ENCODE peak calls at places on chromosome 7, in eight cellular contexts. K is SK-N-SH, G is GM23338, B is breast epithelium, S is transverse colon, X is HepG2, W is HCT116, N is HL-60. Z is an unnamed sample.
A peak's percentile ranks its signal among the peaks of the same experiment; 100 is the strongest.

GRCh38 chr7:94547128-94547527 is 37.5 kb downstream of the CASD1 start:
- DNase-seq in K (no peak), G (no peak), B (no peak), S (no peak), X (no peak), W (no peak), N (no peak), Z (no peak)

GRCh38 chr7:12942599-12942998 is 255.2 kb downstream of the ARL4A start:
- DNase-seq in K (no peak), G (no peak), B (no peak), S (no peak), X (peak; percentile 92), W (no peak), N (no peak), Z (no peak)

GRCh38 chr7:130650616-130651015 is 17.9 kb downstream of the COPG2 start:
- DNase-seq in K (no peak), G (no peak), B (no peak), S (no peak), X (no peak), W (no peak), N (no peak), Z (no peak)

GRCh38 chr7:4769753-4770152 is 5.7 kb upstream of the AP5Z1 start:
- DNase-seq in K (no peak), G (no peak), B (no peak), S (no peak), X (no peak), W (no peak), N (no peak), Z (no peak)

GRCh38 chr7:78326189-78326588 is 527.6 kb downstream of the PHTF2 start:
- DNase-seq in K (no peak), G (no peak), B (no peak), S (no peak), X (no peak), W (no peak), N (no peak), Z (no peak)

GRCh38 chr7:82481499-82482097 is 38.0 kb upstream of the CACNA2D1 start:
- DNase-seq in K (peak; percentile 50), G (peak; percentile 58), B (no peak), S (no peak), X (peak; percentile 2), W (peak; percentile 12), N (no peak), Z (peak; percentile 28)

GRCh38 chr7:151088856-151089699 is 2.8 kb downstream of the AGAP3 start:
- DNase-seq in K (no peak), G (peak; percentile 61), B (peak; percentile 74), S (peak; percentile 62), X (peak; percentile 73), W (no peak), N (peak; percentile 71), Z (no peak)

GRCh38 chr7:38704751-38705150 is 73.6 kb upstream of the AMPH start:
- DNase-seq in K (no peak), G (no peak), B (no peak), S (no peak), X (no peak), W (no peak), N (no peak), Z (no peak)

GRCh38 chr7:25385731-25386136 is 157.4 kb upstream of the NPVF start:
- DNase-seq in K (no peak), G (no peak), B (no peak), S (no peak), X (no peak), W (no peak), N (no peak), Z (no peak)

GRCh38 chr7:25382869-25383268 is 154.6 kb upstream of the NPVF start:
- DNase-seq in K (no peak), G (no peak), B (peak; percentile 44), S (no peak), X (no peak), W (no peak), N (no peak), Z (no peak)

GRCh38 chr7:25386311-25386744 is 158.0 kb upstream of the NPVF start:
- DNase-seq in K (no peak), G (no peak), B (peak; percentile 31), S (no peak), X (no peak), W (no peak), N (no peak), Z (no peak)

GRCh38 chr7:25383402-25383801 is 155.1 kb upstream of the NPVF start:
- DNase-seq in K (no peak), G (no peak), B (no peak), S (no peak), X (no peak), W (no peak), N (no peak), Z (no peak)

DNA sequence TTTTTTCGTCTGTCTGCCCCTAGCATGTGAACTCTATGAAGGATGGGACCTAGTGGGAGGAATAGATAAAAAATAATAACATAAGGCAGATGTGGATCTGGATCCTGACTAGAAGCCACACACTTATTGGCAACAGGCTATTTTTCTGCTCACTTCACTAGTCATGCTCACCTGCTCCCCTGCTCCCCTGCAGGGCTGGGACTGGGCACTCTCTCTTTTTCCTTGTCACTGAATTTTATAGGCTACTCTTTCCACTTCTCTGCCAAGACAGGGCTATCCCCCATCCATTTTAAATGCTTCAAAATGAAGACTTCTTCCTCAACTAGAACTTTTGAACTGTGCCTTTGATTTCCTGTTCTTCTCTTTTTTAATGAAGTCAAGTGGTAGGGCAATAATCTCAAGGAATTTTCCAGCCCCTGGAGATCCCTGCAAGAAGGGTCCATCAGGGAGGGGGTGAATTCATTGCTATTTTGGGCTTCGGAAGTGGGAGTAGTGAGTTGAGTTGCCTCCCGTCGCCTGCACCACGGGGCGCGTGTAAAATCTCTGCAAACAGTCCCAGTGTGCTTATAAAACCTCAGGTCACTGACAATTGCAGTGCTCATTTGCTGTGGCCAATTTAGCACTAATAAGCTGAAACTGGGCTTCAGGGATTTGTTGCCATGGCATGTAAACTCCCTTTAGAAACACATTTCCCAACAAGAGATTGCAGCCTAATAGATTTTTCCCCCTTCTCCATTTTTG is 156.7 kb upstream of the NPVF start:
- DNase-seq in K (no peak), G (no peak), B (no peak), S (no peak), X (no peak), W (no peak), N (no peak), Z (no peak)
- TF ChIP-seq POLR2AphosphoS5 in K (no peak), G (no peak), B (no peak), S (no peak), X (no peak), W (no peak), N (no peak), Z (no peak)

GRCh38 chr7:133829336-133829897 is 297.7 kb upstream of the LRGUK start:
- DNase-seq in K (no peak), G (no peak), B (no peak), S (no peak), X (no peak), W (no peak), N (no peak), Z (no peak)

GRCh38 chr7:133830081-133830480 is 297.1 kb upstream of the LRGUK start:
- DNase-seq in K (no peak), G (no peak), B (no peak), S (no peak), X (no peak), W (no peak), N (no peak), Z (no peak)

GRCh38 chr7:133828906-133829305 is 298.2 kb upstream of the LRGUK start:
- DNase-seq in K (no peak), G (no peak), B (no peak), S (no peak), X (no peak), W (no peak), N (no peak), Z (no peak)

GRCh38 chr7:133824123-133824522 is 303.0 kb upstream of the LRGUK start:
- DNase-seq in K (no peak), G (no peak), B (no peak), S (no peak), X (no peak), W (no peak), N (no peak), Z (no peak)

DNA sequence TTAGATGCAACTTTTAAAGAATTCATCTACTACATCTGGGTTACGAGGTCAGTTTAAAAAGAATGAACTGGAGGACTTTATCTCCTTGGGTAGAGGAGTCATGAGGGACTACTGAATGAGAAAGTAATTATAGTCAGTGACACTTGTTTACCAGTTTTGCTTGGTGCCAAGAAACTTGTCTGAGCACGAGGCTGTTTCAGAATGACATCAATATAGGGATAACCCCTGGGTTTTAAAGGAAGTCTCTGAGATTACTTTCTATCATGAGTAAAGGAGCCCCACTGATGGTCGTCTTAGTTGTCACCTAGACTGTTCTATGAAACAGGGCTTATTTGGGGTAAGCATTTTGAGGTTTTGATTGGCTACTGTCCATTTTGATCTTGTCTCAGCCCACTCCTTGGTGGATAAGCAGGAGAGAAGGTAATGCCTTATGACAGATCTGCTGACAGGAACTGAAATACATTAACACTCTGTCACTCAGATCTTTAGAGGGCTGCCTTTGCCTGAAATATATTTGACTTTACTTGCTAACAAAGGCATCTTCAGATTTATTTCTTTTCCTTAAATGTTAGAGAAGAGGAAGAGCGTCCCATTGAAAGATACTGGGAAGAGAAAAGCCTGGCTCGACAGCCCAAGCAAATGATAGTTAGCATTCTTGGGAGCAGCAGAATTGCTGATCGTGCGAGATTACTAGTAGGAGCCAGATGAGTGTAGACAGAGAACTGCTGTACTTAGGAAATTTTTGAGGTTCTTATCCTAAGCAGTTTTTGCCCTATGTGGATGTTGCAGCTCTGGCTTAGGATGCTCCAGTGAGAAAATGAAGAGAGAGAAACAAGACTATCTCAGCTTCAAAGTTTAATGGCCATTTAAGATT is 299.2 kb upstream of the LRGUK start:
- DNase-seq in K (no peak), G (no peak), B (no peak), S (no peak), X (no peak), W (no peak), N (no peak), Z (no peak)
- TF ChIP-seq POLR2AphosphoS5 in K (no peak), G (no peak), B (no peak), S (no peak), X (no peak), W (no peak), N (no peak), Z (no peak)

DNA sequence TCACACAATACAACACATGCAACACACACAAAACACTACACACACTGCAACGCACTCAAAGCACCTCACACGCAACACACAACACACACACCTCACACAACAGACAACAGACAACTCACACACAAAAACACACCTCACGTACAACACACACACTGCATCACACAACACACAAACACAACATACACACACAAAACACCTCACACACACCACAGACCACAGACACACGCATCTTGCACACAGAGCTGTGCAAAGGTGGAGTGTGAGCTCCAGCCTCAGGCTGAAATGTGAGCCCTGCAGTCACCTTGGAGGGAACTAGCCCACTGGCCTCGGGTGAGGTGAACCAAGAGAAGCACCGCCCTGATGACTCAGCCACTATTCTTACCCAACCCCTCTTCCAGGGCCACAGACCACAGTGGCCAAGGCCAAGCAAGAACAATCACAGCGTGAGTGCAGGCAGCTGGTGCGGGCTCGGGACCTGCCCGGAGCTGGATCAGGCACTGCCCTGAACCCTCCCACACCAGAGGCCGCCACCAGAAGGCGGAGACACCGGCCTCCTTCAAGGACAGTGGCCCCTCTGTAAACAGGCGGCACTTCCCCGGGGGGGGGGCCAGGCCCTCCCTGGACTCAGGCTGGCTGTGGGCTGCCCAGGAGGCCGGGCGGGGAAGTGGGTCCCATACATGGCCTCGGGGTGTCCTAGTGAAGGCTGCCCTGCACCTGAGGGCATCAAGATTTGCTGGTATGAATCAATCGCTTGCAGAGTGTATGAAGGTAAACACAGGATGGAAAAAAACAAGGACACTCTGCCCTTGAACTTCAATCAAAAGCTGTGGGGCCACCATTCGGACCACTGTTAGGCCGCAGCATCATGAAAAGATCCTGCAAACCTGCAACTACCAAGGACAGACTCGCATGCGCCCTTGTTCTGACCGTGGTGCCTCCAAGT is 106.7 kb downstream of the TNS3 start:
- DNase-seq in K (peak; percentile 64), G (peak; percentile 67), B (peak; percentile 90), S (peak; percentile 93), X (peak; percentile 98), W (peak; percentile 91), N (peak; percentile 83), Z (peak; percentile 82)
- TF ChIP-seq POLR2AphosphoS5 in K (peak; percentile 63), G (no peak), B (peak; percentile 65), S (peak; percentile 92), X (peak; percentile 66), W (peak; percentile 46), N (no peak), Z (peak; percentile 35)

GRCh38 chr7:2644514-2645273 is 12.9 kb downstream of the TTYH3 start:
- DNase-seq in K (peak; percentile 74), G (no peak), B (no peak), S (no peak), X (no peak), W (no peak), N (no peak), Z (no peak)
- TF ChIP-seq POLR2AphosphoS5 in K (no peak), G (no peak), B (no peak), S (no peak), X (no peak), W (no peak), N (no peak), Z (no peak)